ENCODE peak calls at places on chromosomes 7 and 10, in seven cellular contexts. U, T, B, V, A, Z and K are unnamed samples.

GRCh38 chr10:64863836-64864235 is 1342.6 kb downstream of the REEP3 start:
- DNase-seq in U (no peak), A (no peak), V (no peak), T (no peak), B (no peak), Z (no peak), K (no peak)

GRCh38 chr7:5582532-5582935 is 158.9 kb upstream of the TNRC18 start:
- DNase-seq in V (no peak), Z (no peak), U (no peak), A (no peak), T (no peak), B (no peak), K (no peak)

GRCh38 chr10:12508165-12508564 is 158.8 kb downstream of the CAMK1D start:
- DNase-seq in V (no peak), U (no peak), Z (no peak), A (no peak), T (no peak), B (no peak), K (no peak)

GRCh38 chr7:47432988-47433895 is 148.7 kb downstream of the TNS3 start:
- DNase-seq in A (no peak), T (no peak), V (no peak), B (no peak), U (no peak), Z (no peak), K (no peak)

GRCh38 chr7:157495594-157495993 is 158.8 kb downstream of the DNAJB6 start:
- DNase-seq in B (no peak), Z (peak; percentile 54), V (no peak), T (peak; percentile 71), A (no peak), U (no peak), K (no peak)

GRCh38 chr7:128135275-128136214 is 104.3 kb upstream of the LRRC4 start:
- DNase-seq in V (peak; percentile 28), T (peak; percentile 84), B (peak; percentile 54), A (peak; percentile 52), U (peak; percentile 64), Z (peak; percentile 57), K (peak; percentile 67)

GRCh38 chr7:118580743-118581382 is 356.4 kb downstream of the ANKRD7 start:
- DNase-seq in Z (no peak), U (no peak), T (no peak), V (no peak), A (no peak), B (no peak), K (no peak)

GRCh38 chr10:122500194-122500593 is 38.8 kb downstream of the HTRA1 start:
- DNase-seq in V (no peak), A (no peak), B (no peak), U (no peak), Z (no peak), T (no peak), K (no peak)

GRCh38 chr7:30563326-30563942 is 31.2 kb upstream of the GARS1 start:
- DNase-seq in A (no peak), B (peak; percentile 56), U (no peak), T (no peak), V (peak; percentile 91), Z (no peak), K (peak; percentile 39)

GRCh38 chr7:25788961-25789620 is 362.9 kb upstream of the NFE2L3 start:
- DNase-seq in A (no peak), Z (no peak), U (no peak), B (no peak), T (no peak), V (no peak), K (no peak)

GRCh38 chr10:89360153-89360552 is 17.7 kb upstream of the IFIT1B start:
- DNase-seq in A (no peak), T (no peak), U (no peak), Z (no peak), B (no peak), V (no peak), K (peak; percentile 23)

GRCh38 chr7:108459922-108460551 is 3.8 kb upstream of the NRCAM start:
- DNase-seq in T (no peak), Z (peak; percentile 38), U (no peak), A (no peak), V (peak; percentile 36), B (peak; percentile 28), K (peak; percentile 62)

GRCh38 chr7:75847707-75848106 is 31.1 kb upstream of the RHBDD2 start:
- DNase-seq in V (no peak), A (no peak), Z (no peak), B (no peak), U (no peak), T (no peak), K (no peak)